ENCODE peak calls at places on chromosomes 1 and 21, in nine cellular contexts. One of them, this sample, is unnamed.

GRCh38 chr1:152328801-152329391 is 3.9 kb upstream of the FLG start:
- DNase-seq in heart left ventricle: no peak
- DNase-seq in breast epithelium: no peak
- DNase-seq in adrenal gland: no peak
- DNase-seq in endothelial cell of umbilical vein: no peak
- DNase-seq in HCT116: no peak
- DNase-seq in H54: no peak
- DNase-seq in esophagus muscularis mucosa: no peak
- DNase-seq in A549: no peak
- DNase-seq in this sample: no peak

GRCh38 chr1:110526189-110526588 is 7.2 kb upstream of the KCNA10 start:
- DNase-seq in heart left ventricle: no peak
- DNase-seq in breast epithelium: no peak
- DNase-seq in adrenal gland: no peak
- DNase-seq in endothelial cell of umbilical vein: no peak
- DNase-seq in HCT116: no peak
- DNase-seq in H54: no peak
- DNase-seq in esophagus muscularis mucosa: no peak
- DNase-seq in A549: no peak
- DNase-seq in this sample: no peak

GRCh38 chr1:182930985-182931384 is 22.0 kb downstream of the SHCBP1L start:
- DNase-seq in heart left ventricle: no peak
- DNase-seq in breast epithelium: no peak
- DNase-seq in adrenal gland: no peak
- DNase-seq in endothelial cell of umbilical vein: no peak
- DNase-seq in HCT116: no peak
- DNase-seq in H54: no peak
- DNase-seq in esophagus muscularis mucosa: no peak
- DNase-seq in A549: no peak
- DNase-seq in this sample: no peak

GRCh38 chr1:157193702-157194391 is 55.7 kb upstream of the ETV3 start:
- DNase-seq in heart left ventricle: peak; percentile 43
- DNase-seq in breast epithelium: no peak
- DNase-seq in adrenal gland: peak; percentile 69
- DNase-seq in endothelial cell of umbilical vein: peak; percentile 61
- DNase-seq in HCT116: peak; percentile 57
- DNase-seq in H54: peak; percentile 67
- DNase-seq in esophagus muscularis mucosa: peak; percentile 92
- DNase-seq in A549: peak; percentile 67
- DNase-seq in this sample: peak; percentile 88

GRCh38 chr1:240816472-240816871 is 204.5 kb upstream of the GREM2 start:
- DNase-seq in heart left ventricle: no peak
- DNase-seq in breast epithelium: no peak
- DNase-seq in adrenal gland: no peak
- DNase-seq in endothelial cell of umbilical vein: no peak
- DNase-seq in HCT116: no peak
- DNase-seq in H54: no peak
- DNase-seq in esophagus muscularis mucosa: no peak
- DNase-seq in A549: no peak
- DNase-seq in this sample: no peak

GRCh38 chr1:244248426-244248825 is 197.3 kb downstream of the ZBTB18 start:
- DNase-seq in heart left ventricle: no peak
- DNase-seq in breast epithelium: no peak
- DNase-seq in adrenal gland: no peak
- DNase-seq in endothelial cell of umbilical vein: peak; percentile 87
- DNase-seq in HCT116: no peak
- DNase-seq in H54: no peak
- DNase-seq in esophagus muscularis mucosa: no peak
- DNase-seq in A549: no peak
- DNase-seq in this sample: no peak

GRCh38 chr1:203046984-203047630 is 20.8 kb downstream of the PPFIA4 start:
- DNase-seq in heart left ventricle: no peak
- DNase-seq in breast epithelium: no peak
- DNase-seq in adrenal gland: peak; percentile 59
- DNase-seq in endothelial cell of umbilical vein: peak; percentile 44
- DNase-seq in HCT116: no peak
- DNase-seq in H54: peak; percentile 79
- DNase-seq in esophagus muscularis mucosa: no peak
- DNase-seq in A549: peak; percentile 33
- DNase-seq in this sample: no peak

GRCh38 chr21:45644041-45644906 is 749 bp downstream of the PCBP3 start:
- DNase-seq in heart left ventricle: no peak
- DNase-seq in breast epithelium: no peak
- DNase-seq in adrenal gland: no peak
- DNase-seq in endothelial cell of umbilical vein: no peak
- DNase-seq in HCT116: no peak
- DNase-seq in H54: no peak
- DNase-seq in esophagus muscularis mucosa: no peak
- DNase-seq in A549: no peak
- DNase-seq in this sample: no peak

GRCh38 chr21:16945580-16945979 is 567.3 kb upstream of the CXADR start:
- DNase-seq in heart left ventricle: no peak
- DNase-seq in breast epithelium: no peak
- DNase-seq in adrenal gland: peak; percentile 20
- DNase-seq in endothelial cell of umbilical vein: no peak
- DNase-seq in HCT116: no peak
- DNase-seq in H54: no peak
- DNase-seq in esophagus muscularis mucosa: no peak
- DNase-seq in A549: no peak
- DNase-seq in this sample: no peak

GRCh38 chr1:37763791-37764741 is 854 bp downstream of the EPHA10 start:
- DNase-seq in heart left ventricle: peak; percentile 43
- DNase-seq in breast epithelium: no peak
- DNase-seq in adrenal gland: peak; percentile 54
- DNase-seq in endothelial cell of umbilical vein: peak; percentile 21
- DNase-seq in HCT116: no peak
- DNase-seq in H54: no peak
- DNase-seq in esophagus muscularis mucosa: no peak
- DNase-seq in A549: no peak
- DNase-seq in this sample: peak; percentile 68

GRCh38 chr1:97433520-97434175 is 487.2 kb downstream of the DPYD start:
- DNase-seq in heart left ventricle: no peak
- DNase-seq in breast epithelium: no peak
- DNase-seq in adrenal gland: no peak
- DNase-seq in endothelial cell of umbilical vein: no peak
- DNase-seq in HCT116: no peak
- DNase-seq in H54: no peak
- DNase-seq in esophagus muscularis mucosa: no peak
- DNase-seq in A549: no peak
- DNase-seq in this sample: no peak

GRCh38 chr1:55848906-55849305 is 633.7 kb upstream of the USP24 start:
- DNase-seq in heart left ventricle: no peak
- DNase-seq in breast epithelium: no peak
- DNase-seq in adrenal gland: no peak
- DNase-seq in endothelial cell of umbilical vein: no peak
- DNase-seq in HCT116: no peak
- DNase-seq in H54: no peak
- DNase-seq in esophagus muscularis mucosa: no peak
- DNase-seq in A549: peak; percentile 11
- DNase-seq in this sample: no peak

GRCh38 chr21:16002872-16003466 is 273.2 kb downstream of the USP25 start:
- DNase-seq in heart left ventricle: no peak
- DNase-seq in breast epithelium: no peak
- DNase-seq in adrenal gland: no peak
- DNase-seq in endothelial cell of umbilical vein: peak; percentile 59
- DNase-seq in HCT116: no peak
- DNase-seq in H54: no peak
- DNase-seq in esophagus muscularis mucosa: no peak
- DNase-seq in A549: peak; percentile 20
- DNase-seq in this sample: no peak

GRCh38 chr1:222644649-222645005 is 26.7 kb downstream of the MIA3 start:
- DNase-seq in heart left ventricle: no peak
- DNase-seq in breast epithelium: no peak
- DNase-seq in adrenal gland: no peak
- DNase-seq in endothelial cell of umbilical vein: no peak
- DNase-seq in HCT116: no peak
- DNase-seq in H54: no peak
- DNase-seq in esophagus muscularis mucosa: no peak
- DNase-seq in A549: no peak
- DNase-seq in this sample: no peak

GRCh38 chr21:45421071-45421845 is 16.3 kb downstream of the COL18A1 start:
- DNase-seq in heart left ventricle: peak; percentile 34
- DNase-seq in breast epithelium: peak; percentile 81
- DNase-seq in adrenal gland: peak; percentile 60
- DNase-seq in endothelial cell of umbilical vein: no peak
- DNase-seq in HCT116: no peak
- DNase-seq in H54: no peak
- DNase-seq in esophagus muscularis mucosa: no peak
- DNase-seq in A549: peak; percentile 33
- DNase-seq in this sample: no peak

DNA sequence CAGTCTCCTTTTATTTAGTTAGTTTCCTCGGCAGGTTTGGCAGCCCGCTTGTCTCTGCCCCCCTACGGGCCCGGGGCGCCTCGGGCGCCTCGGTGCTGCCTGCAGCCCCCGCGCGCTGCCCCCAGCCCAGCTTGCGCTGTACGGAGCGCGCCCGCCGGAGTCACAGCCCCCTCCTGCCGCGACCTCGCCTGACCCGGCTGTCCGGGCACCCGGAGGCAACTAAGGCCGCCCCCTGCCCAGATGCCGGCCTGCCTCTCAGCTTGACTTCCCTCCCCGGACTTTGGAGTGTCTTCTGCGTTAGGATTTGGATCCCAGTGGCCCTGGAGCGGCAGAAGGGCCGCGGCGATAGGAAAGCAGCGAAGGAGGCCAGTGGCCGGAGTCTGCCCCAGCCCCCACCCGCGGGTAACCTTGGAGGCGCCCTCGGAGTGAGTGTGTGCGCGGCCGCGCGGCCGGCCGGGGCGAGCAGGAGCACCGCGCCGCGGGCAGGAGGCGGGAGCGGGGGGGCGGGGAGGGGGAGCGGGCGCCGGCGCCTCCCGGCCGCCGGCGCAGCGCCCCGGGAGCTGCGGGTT is 7.6 kb downstream of the CDKN2C start:
- DNase-seq in heart left ventricle: peak; percentile 85
- DNase-seq in breast epithelium: no peak
- DNase-seq in adrenal gland: peak; percentile 85
- DNase-seq in endothelial cell of umbilical vein: peak; percentile 44
- DNase-seq in HCT116: no peak
- DNase-seq in H54: no peak
- DNase-seq in esophagus muscularis mucosa: no peak
- DNase-seq in A549: peak; percentile 66
- DNase-seq in this sample: peak; percentile 53
- TF ChIP-seq POLR2A in heart left ventricle: no peak
- TF ChIP-seq POLR2A in breast epithelium: no peak
- TF ChIP-seq POLR2A in adrenal gland: no peak
- TF ChIP-seq POLR2A in endothelial cell of umbilical vein: no peak
- TF ChIP-seq POLR2A in HCT116: no peak
- TF ChIP-seq POLR2A in H54: no peak
- TF ChIP-seq POLR2A in esophagus muscularis mucosa: no peak
- TF ChIP-seq POLR2A in A549: no peak
- TF ChIP-seq POLR2A in this sample: no peak

DNA sequence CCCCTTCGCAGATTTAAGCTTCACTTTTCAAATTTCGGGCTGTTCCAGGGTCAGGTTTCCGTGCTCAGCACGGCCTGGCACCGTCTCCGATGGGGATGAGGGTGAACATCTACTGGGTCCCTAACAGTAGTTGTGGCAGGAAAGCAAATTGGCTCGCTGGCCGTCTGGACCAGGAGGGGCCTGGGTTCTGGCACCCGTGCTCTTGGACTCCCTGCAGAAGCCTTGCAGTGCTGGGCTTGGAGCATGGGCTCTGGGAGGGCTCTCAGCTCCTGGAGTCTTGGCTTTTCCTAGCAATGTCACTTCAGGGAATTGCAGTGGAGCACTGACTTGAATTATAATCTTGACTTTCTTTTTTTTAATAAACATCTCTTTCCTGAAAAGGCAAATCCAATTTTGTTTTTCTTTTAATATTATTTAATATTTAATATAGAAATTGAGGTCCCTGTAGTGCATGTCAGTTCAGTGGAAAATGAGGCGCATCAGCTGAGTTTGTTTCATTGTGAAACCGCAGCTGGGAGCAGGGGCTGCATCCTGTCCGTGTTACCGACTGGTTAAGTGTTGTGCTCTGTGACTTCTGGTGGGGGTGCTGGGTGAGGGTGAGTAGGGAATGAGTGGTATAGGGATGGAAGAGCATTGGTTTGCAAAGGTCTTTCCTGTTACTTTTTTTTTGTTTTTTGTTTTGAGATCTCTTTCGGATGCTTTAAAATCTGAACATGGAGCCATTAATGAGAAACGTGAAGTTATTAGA is 64.0 kb downstream of the PEX14 start:
- DNase-seq in heart left ventricle: no peak
- DNase-seq in breast epithelium: no peak
- DNase-seq in adrenal gland: no peak
- DNase-seq in endothelial cell of umbilical vein: no peak
- DNase-seq in HCT116: no peak
- DNase-seq in H54: no peak
- DNase-seq in esophagus muscularis mucosa: no peak
- DNase-seq in A549: no peak
- DNase-seq in this sample: no peak
- TF ChIP-seq POLR2A in heart left ventricle: no peak
- TF ChIP-seq POLR2A in breast epithelium: no peak
- TF ChIP-seq POLR2A in adrenal gland: no peak
- TF ChIP-seq POLR2A in endothelial cell of umbilical vein: no peak
- TF ChIP-seq POLR2A in HCT116: no peak
- TF ChIP-seq POLR2A in H54: no peak
- TF ChIP-seq POLR2A in esophagus muscularis mucosa: no peak
- TF ChIP-seq POLR2A in A549: no peak
- TF ChIP-seq POLR2A in this sample: no peak

DNA sequence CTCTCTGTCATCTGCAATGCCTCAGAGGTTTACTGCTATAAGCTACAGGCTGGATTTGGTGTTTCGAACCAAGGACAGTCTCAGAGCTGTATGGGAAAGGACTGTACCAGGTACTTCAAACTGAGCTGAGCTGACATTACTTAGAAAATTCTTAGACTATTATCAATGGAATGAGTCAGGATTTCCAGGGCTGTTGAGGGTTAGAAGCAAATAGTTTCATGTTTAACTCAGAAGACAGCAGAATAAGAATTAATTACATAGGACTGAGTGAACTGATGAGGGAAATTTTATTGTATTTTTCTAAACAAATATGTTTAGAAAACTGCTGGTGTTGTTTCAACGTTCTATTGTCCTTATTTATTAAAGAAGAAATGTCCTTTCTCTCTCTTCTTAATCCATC is 74.3 kb upstream of the CAPZB start:
- DNase-seq in heart left ventricle: no peak
- DNase-seq in breast epithelium: no peak
- DNase-seq in adrenal gland: no peak
- DNase-seq in endothelial cell of umbilical vein: no peak
- DNase-seq in HCT116: no peak
- DNase-seq in H54: no peak
- DNase-seq in esophagus muscularis mucosa: no peak
- DNase-seq in A549: no peak
- DNase-seq in this sample: no peak
- TF ChIP-seq POLR2A in heart left ventricle: no peak
- TF ChIP-seq POLR2A in breast epithelium: no peak
- TF ChIP-seq POLR2A in adrenal gland: no peak
- TF ChIP-seq POLR2A in endothelial cell of umbilical vein: no peak
- TF ChIP-seq POLR2A in HCT116: no peak
- TF ChIP-seq POLR2A in H54: no peak
- TF ChIP-seq POLR2A in esophagus muscularis mucosa: no peak
- TF ChIP-seq POLR2A in A549: no peak
- TF ChIP-seq POLR2A in this sample: no peak

DNA sequence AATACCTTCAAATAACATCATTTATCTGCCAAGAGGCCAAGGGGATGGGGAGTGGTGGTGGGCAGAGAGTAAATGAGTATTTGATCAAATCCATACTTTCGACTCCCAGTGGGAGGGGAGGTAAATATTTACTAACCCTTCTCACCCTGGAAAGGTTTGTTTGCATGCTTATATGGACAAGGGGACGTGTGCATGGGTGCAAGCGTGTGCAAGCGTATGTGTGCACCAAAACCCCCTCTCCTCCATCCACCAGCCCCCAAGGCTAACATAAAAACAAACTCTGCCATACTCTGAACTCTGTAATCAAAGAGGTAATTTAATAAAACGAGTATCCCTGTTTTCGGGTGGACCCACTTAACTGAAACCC is 58.0 kb downstream of the SYF2 start:
- DNase-seq in heart left ventricle: no peak
- DNase-seq in breast epithelium: no peak
- DNase-seq in adrenal gland: no peak
- DNase-seq in endothelial cell of umbilical vein: no peak
- DNase-seq in HCT116: no peak
- DNase-seq in H54: no peak
- DNase-seq in esophagus muscularis mucosa: no peak
- DNase-seq in A549: no peak
- DNase-seq in this sample: no peak
- TF ChIP-seq POLR2A in heart left ventricle: no peak
- TF ChIP-seq POLR2A in breast epithelium: no peak
- TF ChIP-seq POLR2A in adrenal gland: no peak
- TF ChIP-seq POLR2A in endothelial cell of umbilical vein: no peak
- TF ChIP-seq POLR2A in HCT116: no peak
- TF ChIP-seq POLR2A in H54: no peak
- TF ChIP-seq POLR2A in esophagus muscularis mucosa: no peak
- TF ChIP-seq POLR2A in A549: no peak
- TF ChIP-seq POLR2A in this sample: no peak